ENCODE peak calls at places on chromosomes 4 and X, in four cellular contexts. One of them, this sample, is unnamed.

GRCh38 chr4:43882470-43882869 is 566.1 kb downstream of the KCTD8 start:
- DNase-seq in HepG2: no peak
- DNase-seq in K562: no peak
- DNase-seq in GM12878: no peak
- DNase-seq in this sample: no peak

GRCh38 chr4:1793496-1793840 is 375 bp downstream of the FGFR3 start:
- DNase-seq in HepG2: no peak
- DNase-seq in K562: peak; percentile 71
- DNase-seq in GM12878: no peak
- DNase-seq in this sample: peak; percentile 56

GRCh38 chr4:106316773-106317409 is 541 bp downstream of the AIMP1 start:
- DNase-seq in HepG2: no peak
- DNase-seq in K562: peak; percentile 10
- DNase-seq in GM12878: no peak
- DNase-seq in this sample: no peak

GRCh38 chrX:96576358-96576757 is 108.3 kb upstream of the DIAPH2 start:
- DNase-seq in HepG2: no peak
- DNase-seq in K562: no peak
- DNase-seq in GM12878: no peak
- DNase-seq in this sample: no peak

GRCh38 chrX:31266172-31267076 is 194.6 kb upstream of the FTHL17 start:
- DNase-seq in HepG2: peak; percentile 25
- DNase-seq in K562: peak; percentile 63
- DNase-seq in GM12878: no peak
- DNase-seq in this sample: peak; percentile 63

GRCh38 chrX:41198410-41198809 is 113.2 kb downstream of the USP9X start:
- DNase-seq in HepG2: no peak
- DNase-seq in K562: no peak
- DNase-seq in GM12878: no peak
- DNase-seq in this sample: no peak

GRCh38 chrX:11533211-11533651 is 132.5 kb downstream of the ARHGAP6 start:
- DNase-seq in HepG2: peak; percentile 68
- DNase-seq in K562: peak; percentile 66
- DNase-seq in GM12878: peak; percentile 61
- DNase-seq in this sample: no peak

GRCh38 chrX:10929747-10930146 is 181.4 kb upstream of the HCCS start:
- DNase-seq in HepG2: no peak
- DNase-seq in K562: no peak
- DNase-seq in GM12878: no peak
- DNase-seq in this sample: no peak

GRCh38 chr4:110033994-110034393 is 121.3 kb downstream of the EGF start:
- DNase-seq in HepG2: no peak
- DNase-seq in K562: no peak
- DNase-seq in GM12878: peak; percentile 63
- DNase-seq in this sample: no peak

GRCh38 chrX:153723351-153724251 is 586 bp downstream of the BCAP31 start:
- DNase-seq in HepG2: peak; percentile 59
- DNase-seq in K562: peak; percentile 67
- DNase-seq in GM12878: no peak
- DNase-seq in this sample: peak; percentile 38

GRCh38 chrX:23008431-23009099 is 8.8 kb downstream of the DDX53 start:
- DNase-seq in HepG2: peak; percentile 1
- DNase-seq in K562: no peak
- DNase-seq in GM12878: no peak
- DNase-seq in this sample: no peak

GRCh38 chr4:20370284-20370683 is 118.6 kb downstream of the SLIT2 start:
- DNase-seq in HepG2: no peak
- DNase-seq in K562: no peak
- DNase-seq in GM12878: no peak
- DNase-seq in this sample: no peak

GRCh38 chr4:87525636-87526035 is 3.5 kb downstream of the SPARCL1 start:
- DNase-seq in HepG2: no peak
- DNase-seq in K562: no peak
- DNase-seq in GM12878: no peak
- DNase-seq in this sample: no peak

GRCh38 chr4:91064157-91064853 is 937.1 kb downstream of the CCSER1 start:
- DNase-seq in HepG2: peak; percentile 7
- DNase-seq in K562: no peak
- DNase-seq in GM12878: no peak
- DNase-seq in this sample: no peak

GRCh38 chr4:110641218-110641617 is 18.3 kb upstream of the PITX2 start:
- DNase-seq in HepG2: no peak
- DNase-seq in K562: no peak
- DNase-seq in GM12878: no peak
- DNase-seq in this sample: no peak

GRCh38 chr4:74117024-74117534 is 18.1 kb upstream of the CXCL2 start:
- DNase-seq in HepG2: peak; percentile 40
- DNase-seq in K562: peak; percentile 29
- DNase-seq in GM12878: no peak
- DNase-seq in this sample: no peak

GRCh38 chrX:122552291-122552800 is 631.7 kb upstream of the GRIA3 start:
- DNase-seq in HepG2: no peak
- DNase-seq in K562: no peak
- DNase-seq in GM12878: no peak
- DNase-seq in this sample: no peak

GRCh38 chr4:155207534-155208257 is 740 bp upstream of the NPY2R start:
- DNase-seq in HepG2: no peak
- DNase-seq in K562: no peak
- DNase-seq in GM12878: no peak
- DNase-seq in this sample: peak; percentile 56

GRCh38 chrX:13151806-13152510 is 107.5 kb upstream of the FAM9C start:
- DNase-seq in HepG2: no peak
- DNase-seq in K562: no peak
- DNase-seq in GM12878: no peak
- DNase-seq in this sample: no peak

GRCh38 chrX:132622130-132622529 is 133.3 kb upstream of the MBNL3 start:
- DNase-seq in HepG2: no peak
- DNase-seq in K562: peak; percentile 20
- DNase-seq in GM12878: no peak
- DNase-seq in this sample: no peak

GRCh38 chrX:662126-662525 is 31.5 kb downstream of the SHOX start:
- DNase-seq in HepG2: no peak
- DNase-seq in K562: no peak
- DNase-seq in GM12878: no peak
- DNase-seq in this sample: no peak

GRCh38 chr4:87649980-87650379 is at the start of gene DMP1:
- DNase-seq in HepG2: no peak
- DNase-seq in K562: no peak
- DNase-seq in GM12878: no peak
- DNase-seq in this sample: no peak

GRCh38 chrX:44183329-44183728 is 160.1 kb downstream of the EFHC2 start:
- DNase-seq in HepG2: no peak
- DNase-seq in K562: no peak
- DNase-seq in GM12878: no peak
- DNase-seq in this sample: no peak

GRCh38 chr4:10369517-10369916 is 87.7 kb downstream of the ZNF518B start:
- DNase-seq in HepG2: no peak
- DNase-seq in K562: no peak
- DNase-seq in GM12878: no peak
- DNase-seq in this sample: no peak

GRCh38 chr4:10315638-10316037 is 141.6 kb downstream of the ZNF518B start:
- DNase-seq in HepG2: no peak
- DNase-seq in K562: no peak
- DNase-seq in GM12878: no peak
- DNase-seq in this sample: no peak

GRCh38 chrX:13345037-13345436 is 25.2 kb upstream of the ATXN3L start:
- DNase-seq in HepG2: no peak
- DNase-seq in K562: no peak
- DNase-seq in GM12878: peak; percentile 34
- DNase-seq in this sample: no peak

GRCh38 chr4:185896832-185897475 is 85.0 kb upstream of the SORBS2 start:
- DNase-seq in HepG2: no peak
- DNase-seq in K562: no peak
- DNase-seq in GM12878: peak; percentile 24
- DNase-seq in this sample: no peak

GRCh38 chrX:102651242-102651967 is at the start of gene GPRASP1:
- DNase-seq in HepG2: no peak
- DNase-seq in K562: no peak
- DNase-seq in GM12878: no peak
- DNase-seq in this sample: peak; percentile 59

GRCh38 chr4:98448923-98449322 is 187.7 kb downstream of the RAP1GDS1 start:
- DNase-seq in HepG2: no peak
- DNase-seq in K562: no peak
- DNase-seq in GM12878: no peak
- DNase-seq in this sample: no peak

GRCh38 chr4:123619326-123619725 is 222.7 kb downstream of the SPRY1 start:
- DNase-seq in HepG2: no peak
- DNase-seq in K562: no peak
- DNase-seq in GM12878: no peak
- DNase-seq in this sample: no peak

GRCh38 chr4:17511041-17511949 is 595 bp downstream of the QDPR start:
- DNase-seq in HepG2: peak; percentile 46
- DNase-seq in K562: peak; percentile 46
- DNase-seq in GM12878: no peak
- DNase-seq in this sample: peak; percentile 50

GRCh38 chrX:19122641-19123009 is 357 bp upstream of the ADGRG2 start:
- DNase-seq in HepG2: no peak
- DNase-seq in K562: no peak
- DNase-seq in GM12878: no peak
- DNase-seq in this sample: no peak
- TF ChIP-seq NR2C2 in HepG2: no peak
- TF ChIP-seq NR2C2 in K562: no peak
- TF ChIP-seq NR2C2 in GM12878: no peak
- TF ChIP-seq NR2C2 in this sample: no peak

DNA sequence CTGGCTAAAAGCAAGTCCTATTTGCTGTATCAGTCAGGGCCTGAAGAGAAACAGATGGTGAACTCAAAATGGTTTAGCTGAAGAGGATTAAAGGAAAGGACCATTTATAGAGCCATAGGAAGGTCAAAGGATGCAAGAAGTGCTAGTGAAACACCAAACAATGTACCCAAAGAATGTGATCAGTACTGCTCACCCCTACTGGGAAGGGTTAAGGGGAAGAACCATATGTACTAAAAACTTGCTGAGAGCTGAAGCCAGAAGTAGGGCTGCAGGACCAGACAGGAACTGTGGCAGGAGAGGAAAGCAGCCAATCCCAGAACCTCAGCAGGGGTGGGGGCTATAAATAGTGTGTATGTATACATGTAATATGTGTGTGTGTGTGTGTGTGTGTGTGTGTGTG is 479.3 kb downstream of the INPP4B start:
- DNase-seq in HepG2: no peak
- DNase-seq in K562: no peak
- DNase-seq in GM12878: no peak
- DNase-seq in this sample: no peak
- TF ChIP-seq NR2C2 in HepG2: no peak
- TF ChIP-seq NR2C2 in K562: no peak
- TF ChIP-seq NR2C2 in GM12878: no peak
- TF ChIP-seq NR2C2 in this sample: no peak

GRCh38 chrX:136665258-136665900 is 17.4 kb downstream of the CD40LG start:
- DNase-seq in HepG2: no peak
- DNase-seq in K562: no peak
- DNase-seq in GM12878: no peak
- DNase-seq in this sample: no peak
- TF ChIP-seq NR2C2 in HepG2: no peak
- TF ChIP-seq NR2C2 in K562: no peak
- TF ChIP-seq NR2C2 in GM12878: no peak
- TF ChIP-seq NR2C2 in this sample: no peak

DNA sequence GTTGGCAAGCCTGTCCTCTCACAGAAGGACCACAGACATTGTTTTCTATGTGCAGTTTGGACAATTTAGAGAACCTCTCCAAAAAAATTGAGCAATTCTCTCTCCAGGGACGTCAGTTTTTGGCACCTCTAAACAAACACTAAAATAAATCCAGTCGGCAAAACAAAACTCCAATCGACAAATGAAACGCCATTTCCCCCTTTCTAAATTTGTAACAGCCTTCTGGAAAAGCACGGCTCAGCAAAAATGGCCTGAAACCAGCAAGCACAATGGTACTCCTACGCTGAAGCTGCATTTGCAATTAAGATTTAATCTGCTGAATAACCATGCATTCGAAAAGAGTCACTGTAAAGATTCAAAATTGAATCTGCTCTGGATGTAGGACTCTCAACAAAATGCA is 79.7 kb upstream of the MAP3K15 start:
- DNase-seq in HepG2: no peak
- DNase-seq in K562: no peak
- DNase-seq in GM12878: no peak
- DNase-seq in this sample: no peak
- TF ChIP-seq NR2C2 in HepG2: no peak
- TF ChIP-seq NR2C2 in K562: no peak
- TF ChIP-seq NR2C2 in GM12878: no peak
- TF ChIP-seq NR2C2 in this sample: no peak

GRCh38 chr4:41991916-41992767 is 1.8 kb downstream of the SLC30A9 start:
- DNase-seq in HepG2: peak; percentile 25
- DNase-seq in K562: no peak
- DNase-seq in GM12878: no peak
- DNase-seq in this sample: no peak
- TF ChIP-seq NR2C2 in HepG2: no peak
- TF ChIP-seq NR2C2 in K562: no peak
- TF ChIP-seq NR2C2 in GM12878: no peak
- TF ChIP-seq NR2C2 in this sample: no peak

This sample was measured in WTC11.